ENCODE peak calls at places on chromosome 7, in eight cellular contexts. O, X, H, D, P, T, W and U are unnamed samples.

GRCh38 chr7:47045592-47045991 is 536.3 kb downstream of the TNS3 start:
- DNase-seq in O (no peak), X (no peak), H (no peak), D (no peak), P (peak; percentile 23), T (no peak), W (no peak), U (no peak)

GRCh38 chr7:46209611-46210170 is 288.6 kb upstream of the IGFBP3 start:
- DNase-seq in O (no peak), X (no peak), H (no peak), D (no peak), P (no peak), T (no peak), W (no peak), U (no peak)

GRCh38 chr7:7449055-7449454 is 86.6 kb downstream of the COL28A1 start:
- DNase-seq in O (no peak), X (no peak), H (no peak), D (no peak), P (no peak), T (no peak), W (no peak), U (no peak)

GRCh38 chr7:106126170-106126938 is 14.2 kb upstream of the SYPL1 start:
- DNase-seq in O (no peak), X (no peak), H (peak; percentile 74), D (no peak), P (peak; percentile 89), T (no peak), W (no peak), U (no peak)

GRCh38 chr7:16741676-16742075 is 11.9 kb upstream of the TSPAN13 start:
- DNase-seq in O (no peak), X (no peak), H (no peak), D (no peak), P (no peak), T (no peak), W (no peak), U (no peak)

GRCh38 chr7:78260826-78261225 is 462.3 kb downstream of the PHTF2 start:
- DNase-seq in O (no peak), X (no peak), H (no peak), D (no peak), P (no peak), T (no peak), W (no peak), U (no peak)

GRCh38 chr7:22052221-22052639 is 106.5 kb upstream of the CDCA7L start:
- DNase-seq in O (no peak), X (no peak), H (no peak), D (no peak), P (no peak), T (no peak), W (no peak), U (no peak)

GRCh38 chr7:90681336-90682019 is 85.4 kb downstream of the CDK14 start:
- DNase-seq in O (no peak), X (no peak), H (no peak), D (no peak), P (no peak), T (no peak), W (no peak), U (no peak)

GRCh38 chr7:68125173-68125572 is 1128.5 kb downstream of the TYW1 start:
- DNase-seq in O (no peak), X (no peak), H (no peak), D (no peak), P (no peak), T (no peak), W (no peak), U (no peak)

GRCh38 chr7:141785711-141786552 is 4.1 kb upstream of the TAS2R5 start:
- DNase-seq in O (no peak), X (peak; percentile 75), H (peak; percentile 33), D (no peak), P (peak; percentile 59), T (no peak), W (peak; percentile 55), U (no peak)

GRCh38 chr7:82396343-82396742 is 47.2 kb downstream of the CACNA2D1 start:
- DNase-seq in O (no peak), X (no peak), H (no peak), D (no peak), P (no peak), T (no peak), W (no peak), U (no peak)

GRCh38 chr7:92691578-92691977 is 101.4 kb upstream of the FAM133B start:
- DNase-seq in O (no peak), X (peak; percentile 49), H (peak; percentile 40), D (no peak), P (peak; percentile 52), T (no peak), W (peak; percentile 68), U (no peak)

GRCh38 chr7:24722386-24723177 is 34.7 kb downstream of the GSDME start:
- DNase-seq in O (no peak), X (no peak), H (no peak), D (no peak), P (peak; percentile 24), T (no peak), W (peak; percentile 52), U (no peak)
- TF ChIP-seq CTCF in O (peak; percentile 37), X (no peak), H (no peak), D (no peak), P (peak; percentile 59), T (no peak), W (peak; percentile 51), U (no peak)

GRCh38 chr7:99928994-99929729 is at the start of gene GJC3:
- DNase-seq in O (peak; percentile 46), X (peak; percentile 66), H (peak; percentile 61), D (no peak), P (peak; percentile 34), T (no peak), W (peak; percentile 75), U (peak; percentile 68)
- TF ChIP-seq CTCF in O (peak; percentile 55), X (peak; percentile 25), H (peak; percentile 35), D (no peak), P (peak; percentile 56), T (no peak), W (peak; percentile 46), U (peak; percentile 52)

DNA sequence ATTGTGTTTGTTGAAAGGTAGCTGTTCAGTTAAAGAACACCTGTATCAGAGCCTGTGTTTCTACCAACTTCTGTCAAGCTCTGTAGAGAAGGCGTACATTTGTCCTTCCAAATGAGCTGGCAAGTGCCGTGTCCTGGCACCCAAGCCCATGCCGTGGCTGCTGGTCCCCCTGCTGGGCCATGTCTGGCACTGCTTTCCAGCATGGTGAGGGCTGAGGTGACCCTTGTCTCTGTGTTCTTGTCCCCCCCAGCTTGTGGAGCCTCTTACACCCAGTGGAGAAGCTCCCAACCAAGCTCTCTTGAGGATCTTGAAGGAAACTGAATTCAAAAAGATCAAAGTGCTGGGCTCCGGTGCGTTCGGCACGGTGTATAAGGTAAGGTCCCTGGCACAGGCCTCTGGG is 154.9 kb downstream of the EGFR start:
- DNase-seq in O (no peak), X (no peak), H (no peak), D (no peak), P (no peak), T (no peak), W (no peak), U (no peak)
- TF ChIP-seq CTCF in O (peak; percentile 21), X (no peak), H (no peak), D (no peak), P (peak; percentile 42), T (no peak), W (no peak), U (no peak)

DNA sequence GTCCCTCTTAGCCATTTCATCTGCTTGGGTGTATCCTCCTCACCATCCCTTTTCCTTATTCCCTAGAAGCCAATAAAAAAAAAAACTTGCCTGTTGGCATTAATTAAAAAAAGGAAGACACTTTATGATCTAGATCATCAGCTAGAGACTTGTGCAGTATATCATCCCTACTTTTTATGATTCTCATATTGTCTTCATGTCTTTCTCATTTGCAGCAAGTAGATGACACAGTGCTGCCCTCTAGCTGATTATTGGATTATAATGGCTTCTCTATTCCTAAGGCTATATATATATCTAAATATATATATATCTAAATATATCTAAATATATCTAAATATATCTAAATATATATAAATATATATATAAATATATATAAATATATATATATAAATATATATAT is 272.4 kb upstream of the LRGUK start:
- DNase-seq in O (no peak), X (peak; percentile 46), H (no peak), D (no peak), P (peak; percentile 48), T (no peak), W (peak; percentile 59), U (no peak)
- TF ChIP-seq CTCF in O (peak; percentile 59), X (no peak), H (peak; percentile 42), D (no peak), P (peak; percentile 31), T (no peak), W (peak; percentile 58), U (peak; percentile 60)

DNA sequence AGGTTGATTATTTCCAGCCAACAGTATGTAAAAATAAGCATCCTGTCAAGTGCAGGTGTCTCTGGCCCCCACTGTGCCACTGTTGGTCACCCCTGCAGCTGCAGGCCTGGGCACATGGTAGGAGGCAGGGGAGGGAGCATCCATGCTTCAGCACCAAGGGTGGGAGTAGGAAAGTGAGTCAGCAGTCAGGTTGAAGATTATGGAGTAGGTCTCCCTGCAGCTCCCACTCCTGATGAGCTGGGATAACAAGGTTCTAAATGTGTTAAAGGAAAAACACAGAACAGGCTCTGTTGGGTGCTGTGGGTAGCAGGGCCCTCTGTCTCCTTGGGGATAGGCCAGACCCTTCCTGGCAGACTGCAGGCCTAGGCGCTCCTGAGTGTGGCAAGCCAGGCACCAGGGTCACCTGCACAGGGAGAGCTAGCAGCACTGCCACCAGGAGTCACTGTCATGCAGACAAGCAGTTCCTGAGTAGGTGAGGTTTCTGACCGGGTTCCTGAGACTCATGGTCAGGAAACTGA is 59.3 kb downstream of the NUDCD3 start:
- DNase-seq in O (no peak), X (peak; percentile 78), H (peak; percentile 33), D (no peak), P (no peak), T (no peak), W (peak; percentile 17), U (no peak)
- TF ChIP-seq CTCF in O (no peak), X (peak; percentile 42), H (no peak), D (no peak), P (peak; percentile 42), T (no peak), W (peak; percentile 6), U (peak; percentile 9)

DNA sequence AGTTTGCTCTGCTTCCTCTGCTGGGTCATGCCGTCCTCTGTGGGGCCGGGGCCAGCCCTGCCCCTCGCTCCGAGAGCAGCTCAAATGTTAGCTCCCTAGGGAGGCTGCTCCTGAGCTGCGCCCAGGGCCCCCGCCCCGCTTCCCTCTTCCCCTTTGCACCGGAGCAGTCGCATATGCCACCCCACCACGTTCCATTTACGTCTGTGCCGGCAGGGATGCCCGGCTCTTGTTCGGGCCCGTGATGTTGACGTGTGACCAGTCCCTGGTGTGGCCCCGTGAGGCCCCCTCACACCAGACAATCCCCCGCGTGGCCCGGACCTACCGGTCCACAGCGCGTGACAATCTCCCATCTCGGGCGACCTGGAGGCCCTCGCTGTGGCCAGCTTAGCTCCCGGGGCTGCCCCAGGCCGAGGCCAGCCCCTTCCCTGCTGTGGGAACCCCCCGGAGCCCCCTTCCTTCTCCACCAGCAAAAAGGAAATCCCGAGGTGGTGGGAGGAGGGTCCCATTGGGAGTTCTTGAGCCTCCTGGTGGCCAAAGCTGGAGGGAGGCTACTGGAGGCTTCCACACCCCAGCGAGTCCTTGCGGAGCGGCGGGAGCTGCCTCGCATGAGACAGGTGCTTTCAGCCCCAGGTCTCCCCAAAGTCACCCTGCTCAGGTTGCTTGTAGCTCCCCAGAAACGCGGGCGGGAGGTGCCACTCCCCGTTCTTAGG is 15.2 kb downstream of the FAM20C start:
- DNase-seq in O (no peak), X (no peak), H (no peak), D (no peak), P (no peak), T (no peak), W (no peak), U (peak; percentile 9)
- TF ChIP-seq CTCF in O (peak; percentile 40), X (no peak), H (no peak), D (no peak), P (peak; percentile 58), T (no peak), W (peak; percentile 29), U (no peak)

GRCh38 chr7:79502151-79502550 is 48.7 kb upstream of the MAGI2 start:
- DNase-seq in O (no peak), X (no peak), H (no peak), D (no peak), P (no peak), T (no peak), W (no peak), U (no peak)
- TF ChIP-seq CTCF in O (peak; percentile 24), X (no peak), H (no peak), D (no peak), P (peak; percentile 19), T (no peak), W (peak; percentile 6), U (no peak)